ENCODE peak calls at places on chromosome 11, in five cellular contexts. C, S, L, P and K are unnamed samples. For H3K27me3, the result is how much of the 10 kb centered on the place peaks cover.

GRCh38 chr11:35814026-35814425 is 129.8 kb upstream of the LDLRAD3 start:
- DNase-seq in C (no peak), P (no peak), S (no peak), L (no peak), K (no peak)

GRCh38 chr11:65415499-65416340 is 6.9 kb upstream of the NEAT1 start:
- DNase-seq in C (no peak), P (no peak), S (no peak), L (no peak), K (no peak)

GRCh38 chr11:35293699-35294098 is 125.7 kb downstream of the SLC1A2 start:
- DNase-seq in S (no peak), C (no peak), P (no peak), L (no peak), K (no peak)

GRCh38 chr11:8019671-8020597 is 32.8 kb downstream of the EIF3F start:
- DNase-seq in P (peak), L (no peak), S (no peak), C (no peak), K (no peak)

GRCh38 chr11:83087035-83087434 is 15.3 kb upstream of the RAB30 start:
- DNase-seq in P (no peak), C (no peak), L (no peak), S (no peak), K (no peak)

GRCh38 chr11:44949160-44950035 is 1.3 kb downstream of the TP53I11 start:
- DNase-seq in S (no peak), P (peak), C (no peak), L (no peak), K (no peak)

GRCh38 chr11:103109818-103110388 is 677 bp downstream of the DYNC2H1 start:
- DNase-seq in C (no peak), L (no peak), S (peak), P (no peak), K (no peak)

GRCh38 chr11:123587559-123587958 is 66.9 kb downstream of the SCN3B start:
- DNase-seq in S (no peak), C (no peak), L (no peak), P (no peak), K (no peak)

GRCh38 chr11:4026389-4026788 is 68.2 kb upstream of the RRM1 start:
- DNase-seq in P (no peak), S (no peak), C (no peak), L (no peak), K (no peak)

GRCh38 chr11:93032580-93032979 is 63.1 kb downstream of the MTNR1B start:
- DNase-seq in S (no peak), L (no peak), C (no peak), P (peak), K (no peak)

GRCh38 chr11:108538022-108538424 is 39.8 kb upstream of the POGLUT3 start:
- DNase-seq in S (peak), P (no peak), C (no peak), L (no peak), K (no peak)

GRCh38 chr11:63462126-63462525 is 28.8 kb downstream of the PLAAT5 start:
- DNase-seq in C (no peak), L (no peak), P (no peak), S (no peak), K (no peak)

GRCh38 chr11:15374418-15374817 is 259.7 kb downstream of the INSC start:
- DNase-seq in P (no peak), S (no peak), C (no peak), L (no peak), K (no peak)

GRCh38 chr11:111400595-111400994 is 21.5 kb upstream of the POU2AF1 start:
- DNase-seq in S (no peak), C (no peak), P (no peak), L (no peak), K (no peak)

GRCh38 chr11:111395749-111396148 is 16.7 kb upstream of the POU2AF1 start:
- DNase-seq in L (no peak), S (no peak), P (no peak), C (no peak), K (no peak)

GRCh38 chr11:111403021-111403725 is 24.1 kb upstream of the POU2AF1 start:
- DNase-seq in L (no peak), S (no peak), P (no peak), C (no peak), K (no peak)

GRCh38 chr11:111402411-111402810 is 23.3 kb upstream of the POU2AF1 start:
- DNase-seq in P (no peak), L (no peak), C (no peak), S (peak), K (no peak)

GRCh38 chr11:111399187-111400031 is 20.3 kb upstream of the POU2AF1 start:
- DNase-seq in P (no peak), C (no peak), S (no peak), L (no peak), K (no peak)
- H3K4me3 ChIP-seq in P (no peak), C (no peak), S (no peak), L (no peak), K (no peak)

DNA sequence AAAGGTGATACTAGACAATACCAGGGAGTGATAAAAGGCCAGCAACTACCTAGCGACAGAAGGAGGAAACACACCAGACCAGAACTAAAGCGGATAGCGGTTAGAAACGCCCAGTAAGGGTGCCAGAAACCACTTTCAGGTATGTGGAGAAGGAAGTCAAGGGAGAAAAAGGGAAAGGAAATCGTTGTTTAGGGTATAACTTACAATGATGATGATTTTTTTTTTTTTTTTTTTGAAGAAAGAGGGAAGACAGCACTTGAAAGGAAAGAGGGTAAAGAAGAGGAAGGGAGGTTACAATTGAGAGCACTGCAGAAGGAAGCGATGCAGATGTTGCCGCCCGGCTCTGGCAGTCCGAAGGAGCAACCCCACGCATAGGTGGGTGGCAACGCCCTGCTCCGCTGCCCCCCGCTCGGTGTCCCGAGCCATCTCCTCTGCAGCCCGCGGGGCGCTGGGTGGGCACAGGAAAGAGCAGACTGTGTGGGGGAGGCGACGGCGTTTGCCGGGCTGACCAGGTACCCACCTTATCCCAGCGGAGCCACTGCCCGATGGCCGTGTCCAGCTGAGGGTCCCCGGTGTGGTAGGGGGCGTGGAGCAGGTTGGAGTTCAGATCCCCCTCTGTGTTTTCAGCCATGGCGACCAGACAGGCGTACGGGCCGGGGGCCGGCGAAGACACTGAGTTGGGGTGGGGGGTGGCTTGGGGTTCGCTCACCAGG is 546 bp downstream of the PGM2L1 start:
- DNase-seq in C (peak), P (peak), L (no peak), S (no peak), K (no peak)
- TF ChIP-seq CTCF in C (no peak), P (peak), L (peak), S (no peak), K (peak)

GRCh38 chr11:119616586-119617342 is 112.2 kb downstream of the NECTIN1 start:
- DNase-seq in C (no peak), P (no peak), L (no peak), S (no peak), K (no peak)
- H3K27me3 ChIP-seq in C (under half), P (under half), L (under half), S (under half), K (under half)

DNA sequence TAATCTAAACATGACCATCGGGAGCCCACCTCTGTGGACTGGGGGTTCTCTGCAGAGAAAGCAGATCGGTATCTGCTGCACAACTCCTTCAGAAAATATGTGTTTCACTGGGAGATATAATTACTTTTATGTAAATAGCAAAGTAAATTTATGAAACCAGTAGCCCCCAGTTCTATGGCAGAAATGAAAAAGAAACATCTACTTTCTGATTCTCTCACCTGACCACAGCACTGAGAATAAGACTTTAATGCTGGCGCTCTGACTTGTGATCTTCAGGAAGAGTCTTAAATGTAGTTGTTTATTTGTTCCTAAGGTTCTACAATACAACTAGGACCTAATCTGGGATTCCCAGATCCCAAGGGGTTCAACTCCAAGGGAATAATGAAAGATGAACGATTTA is 518.0 kb downstream of the DLG2 start:
- DNase-seq in C (no peak), P (no peak), S (no peak), L (no peak), K (no peak)
- H3K4me3 ChIP-seq in C (no peak), P (no peak), S (no peak), L (no peak), K (no peak)

GRCh38 chr11:114196994-114197702 is 99.1 kb upstream of the NNMT start:
- DNase-seq in P (no peak), C (no peak), S (no peak), L (no peak), K (no peak)

GRCh38 chr11:114199051-114199450 is 97.1 kb upstream of the NNMT start:
- DNase-seq in P (no peak), L (no peak), C (no peak), S (no peak), K (no peak)

GRCh38 chr11:114193730-114194674 is 102.2 kb upstream of the NNMT start:
- DNase-seq in C (no peak), S (no peak), L (no peak), P (no peak), K (no peak)

GRCh38 chr11:114197799-114198500 is 98.2 kb upstream of the NNMT start:
- DNase-seq in S (peak), C (no peak), P (peak), L (peak), K (peak)

GRCh38 chr11:114195981-114196731 is 100.0 kb upstream of the NNMT start:
- DNase-seq in P (no peak), S (peak), C (no peak), L (no peak), K (no peak)
- TF ChIP-seq CTCF in P (no peak), S (no peak), C (no peak), L (no peak), K (no peak)